ENCODE peak calls at places on chromosomes 1 and 21, in nine cellular contexts. W is ascending aorta; N is astrocyte of the hippocampus; P is stimulated activated CD8-positive, alpha-beta memory T cell treated with anti-CD3 and anti-CD28 coated beads, Interleukin-2, amount 100 ng/mL, for 1 hour; D is fibroblast of the aortic adventitia; S is Calu3; G is left kidney; Q is head of caudate nucleus; R is C1 segment of cervical spinal cord. F is an unnamed sample.

GRCh38 chr1:61227857-61228557 is 145.6 kb downstream of the NFIA start:
- DNase-seq in W (no peak), N (no peak), P (no peak), D (no peak), S (no peak), G (no peak), Q (no peak), R (no peak), F (no peak)

GRCh38 chr1:173474097-173474779 is 2.9 kb upstream of the PRDX6 start:
- DNase-seq in W (no peak), N (peak; percentile 22), P (no peak), D (peak; percentile 48), S (no peak), G (peak; percentile 6), Q (no peak), R (no peak), F (no peak)

GRCh38 chr1:64155285-64155684 is 48.1 kb upstream of the UBE2U start:
- DNase-seq in W (no peak), N (no peak), P (no peak), D (no peak), S (no peak), G (no peak), Q (no peak), R (no peak), F (no peak)

GRCh38 chr1:197304626-197305200 is 36.7 kb downstream of the CRB1 start:
- DNase-seq in W (no peak), N (peak; percentile 26), P (no peak), D (no peak), S (no peak), G (no peak), Q (no peak), R (no peak), F (no peak)

GRCh38 chr21:33078907-33079582 is 9.1 kb downstream of the OLIG1 start:
- DNase-seq in W (no peak), N (peak; percentile 92), P (no peak), D (peak; percentile 38), S (peak; percentile 72), G (peak; percentile 43), Q (peak; percentile 75), R (no peak), F (no peak)

GRCh38 chr1:196357913-196358312 is 250.3 kb downstream of the KCNT2 start:
- DNase-seq in W (no peak), N (no peak), P (no peak), D (no peak), S (no peak), G (no peak), Q (no peak), R (no peak), F (no peak)

GRCh38 chr21:46474365-46474764 is 15.7 kb downstream of the DIP2A start:
- DNase-seq in W (no peak), N (no peak), P (no peak), D (no peak), S (no peak), G (no peak), Q (no peak), R (no peak), F (no peak)

GRCh38 chr1:220227393-220227792 is 44.9 kb downstream of the RAB3GAP2 start:
- DNase-seq in W (no peak), N (no peak), P (no peak), D (no peak), S (no peak), G (no peak), Q (no peak), R (no peak), F (no peak)

GRCh38 chr1:63772876-63773275 is 941 bp upstream of the ROR1 start:
- DNase-seq in W (no peak), N (no peak), P (no peak), D (no peak), S (no peak), G (no peak), Q (no peak), R (no peak), F (no peak)

GRCh38 chr1:228313536-228314277 is 92.9 kb downstream of the TRIM11 start:
- DNase-seq in W (peak; percentile 45), N (no peak), P (no peak), D (no peak), S (no peak), G (no peak), Q (peak; percentile 19), R (no peak), F (no peak)